ENCODE peak calls at places on chromosomes 7 and 10, in four cellular contexts. Z, T, X and I are unnamed samples.

GRCh38 chr10:6134099-6134880 is 45.5 kb downstream of the RBM17 start:
- DNase-seq in Z (no peak), T (no peak), X (no peak), I (no peak)

GRCh38 chr10:1399431-1400120 is 337.7 kb downstream of the ADARB2 start:
- DNase-seq in X (no peak), Z (no peak), T (no peak), I (no peak)

GRCh38 chr10:60828489-60828852 is 50.2 kb downstream of the CDK1 start:
- DNase-seq in T (peak; percentile 52), Z (no peak), X (peak; percentile 45), I (no peak)

GRCh38 chr10:79071535-79071923 is 2.8 kb downstream of the ZMIZ1 start:
- DNase-seq in Z (no peak), T (no peak), X (peak; percentile 18), I (no peak)

GRCh38 chr10:13001041-13001886 is at the start of gene CCDC3:
- DNase-seq in Z (peak; percentile 11), X (no peak), T (no peak), I (no peak)

GRCh38 chr7:16780586-16780985 is 24.2 kb downstream of the AGR2 start:
- DNase-seq in Z (no peak), T (no peak), X (no peak), I (no peak)

GRCh38 chr7:50449881-50450690 is at the start of gene FIGNL1:
- DNase-seq in X (peak; percentile 84), Z (peak; percentile 83), T (peak; percentile 67), I (peak; percentile 93)

GRCh38 chr7:35727571-35727970 is 32.6 kb upstream of the HERPUD2 start:
- DNase-seq in Z (no peak), X (peak; percentile 46), T (peak; percentile 45), I (peak; percentile 87)

GRCh38 chr10:102835007-102835482 is 2.2 kb downstream of the CYP17A1 start:
- DNase-seq in X (peak; percentile 83), Z (peak; percentile 87), T (peak; percentile 85), I (peak; percentile 81)

GRCh38 chr7:47461161-47461560 is 120.8 kb downstream of the TNS3 start:
- DNase-seq in X (peak; percentile 66), T (peak; percentile 66), Z (no peak), I (no peak)

GRCh38 chr7:110156511-110156910 is 934.4 kb upstream of the LRRN3 start:
- DNase-seq in X (no peak), Z (no peak), T (no peak), I (no peak)

GRCh38 chr10:119454231-119454804 is 88.2 kb downstream of the RGS10 start:
- DNase-seq in T (no peak), X (no peak), Z (no peak), I (no peak)

GRCh38 chr10:36494386-36494785 is 631.0 kb upstream of the ANKRD30A start:
- DNase-seq in T (peak; percentile 85), Z (no peak), X (peak; percentile 72), I (no peak)

GRCh38 chr7:70739646-70740045 is 392.3 kb upstream of the GALNT17 start:
- DNase-seq in Z (no peak), X (no peak), T (no peak), I (no peak)

GRCh38 chr7:142104550-142105527 is 6.7 kb upstream of the MGAM2 start:
- DNase-seq in Z (peak; percentile 56), X (no peak), T (peak; percentile 2), I (no peak)

GRCh38 chr7:100568936-100569844 is 4.5 kb downstream of the SAP25 start:
- DNase-seq in T (no peak), X (peak; percentile 66), Z (peak; percentile 72), I (peak; percentile 79)

DNA sequence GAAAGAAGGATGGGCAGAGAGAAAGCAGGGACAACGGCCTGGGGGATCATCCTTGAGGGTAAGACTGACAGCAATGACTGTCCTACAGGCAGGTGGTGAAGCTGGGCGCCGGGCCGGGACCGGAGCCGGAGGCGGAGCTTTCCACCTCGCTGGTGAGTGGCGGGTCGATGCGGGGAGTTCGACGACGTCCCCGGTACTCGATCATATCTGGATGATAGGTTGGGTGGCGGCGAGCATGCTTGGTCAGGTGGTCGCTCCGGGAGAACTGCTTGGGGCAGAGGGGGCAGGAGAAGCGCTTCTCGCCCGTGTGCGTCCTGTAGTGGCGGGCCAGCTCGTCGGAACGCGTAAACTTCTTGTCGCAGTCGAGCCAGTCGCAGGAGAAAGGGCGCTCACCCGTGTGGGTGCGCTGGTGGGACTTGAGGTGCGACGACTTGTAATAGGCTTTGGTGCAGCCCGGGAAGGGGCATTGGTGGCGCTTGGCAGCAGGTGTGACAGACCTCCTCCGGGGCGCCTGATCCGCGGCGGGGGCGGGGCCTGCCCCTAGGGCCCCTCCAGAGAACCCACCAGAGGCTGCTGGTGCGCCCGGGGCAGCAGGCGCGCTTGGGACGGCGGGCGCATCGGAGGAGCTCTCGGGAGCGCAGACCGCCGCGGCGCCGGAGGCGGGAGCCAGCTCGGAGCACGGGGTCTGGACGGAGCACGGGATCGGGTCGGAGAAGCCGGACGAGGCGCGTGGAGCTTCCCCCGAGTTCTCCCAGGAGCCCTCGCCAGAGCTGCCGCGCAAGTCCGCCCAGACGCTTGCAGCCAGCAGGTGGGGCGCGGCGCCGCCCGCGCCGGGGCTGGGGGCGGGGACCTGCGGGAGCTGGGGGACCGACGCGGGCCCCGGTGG is 784 bp downstream of the KLF14 start:
- DNase-seq in T (no peak), X (no peak), Z (peak; percentile 42), I (peak; percentile 49)
- TF ChIP-seq CTCF in T (no peak), X (no peak), Z (no peak), I (peak; percentile 31)

GRCh38 chr10:101774589-101775272 is 1.2 kb downstream of the FGF8 start:
- DNase-seq in X (no peak), Z (no peak), T (no peak), I (no peak)
- H3K4me3 ChIP-seq in X (no peak overlapping the region), Z (no peak overlapping the region), T (no peak overlapping the region), I (no peak overlapping the region)

GRCh38 chr10:117370205-117370604 is 5.0 kb downstream of the PDZD8 start:
- DNase-seq in Z (no peak), T (peak; percentile 76), X (peak; percentile 32), I (no peak)

GRCh38 chr10:117373848-117374505 is 1.3 kb downstream of the PDZD8 start:
- DNase-seq in T (peak; percentile 58), Z (peak; percentile 59), X (peak; percentile 57), I (peak; percentile 40)

GRCh38 chr10:117375360-117376147 is at the start of gene PDZD8:
- DNase-seq in T (peak; percentile 89), Z (peak; percentile 97), X (peak; percentile 93), I (peak; percentile 92)

DNA sequence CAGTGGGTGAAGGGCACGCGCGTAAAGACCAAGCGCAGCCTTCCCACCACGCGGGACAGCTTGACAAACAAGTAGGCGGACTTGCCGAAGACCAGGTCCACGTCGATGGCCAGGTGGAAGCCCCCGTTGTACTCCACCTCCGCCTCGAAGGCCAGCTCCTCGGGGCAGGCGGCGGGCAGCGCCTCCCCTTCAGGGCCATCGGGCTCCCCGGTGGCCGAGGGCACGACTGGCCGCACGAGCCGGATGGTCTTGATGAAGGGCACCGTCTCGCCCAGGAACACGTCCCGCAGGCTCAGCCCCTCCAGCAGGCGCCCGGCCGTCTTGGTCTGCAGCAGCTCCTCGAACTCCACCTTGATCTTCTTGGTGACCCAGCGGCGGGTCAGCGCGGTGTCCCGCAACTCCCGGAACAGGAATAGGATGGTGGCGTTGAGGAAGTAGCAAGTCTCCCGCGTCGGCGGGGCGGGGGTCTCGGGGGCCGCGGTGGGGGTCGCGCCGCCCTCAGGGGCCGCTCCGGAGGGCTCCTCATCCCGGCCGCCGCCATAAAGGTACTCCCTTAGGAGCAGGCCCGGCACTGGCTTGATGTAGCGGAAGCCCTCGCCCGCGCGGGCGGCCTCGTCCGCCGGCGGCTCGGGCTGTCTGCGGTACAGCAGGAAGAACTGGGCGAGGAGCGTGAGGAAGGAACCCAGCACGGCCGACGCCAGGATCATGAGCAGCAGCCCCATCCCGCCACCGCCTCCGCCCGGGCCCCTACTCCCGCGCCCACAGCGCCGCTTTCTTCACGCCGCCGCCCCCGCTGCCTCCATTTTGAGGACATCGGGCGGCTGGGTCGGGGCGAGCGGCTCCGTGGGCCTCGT is 507 bp downstream of the PDZD8 start:
- DNase-seq in T (peak; percentile 45), Z (peak; percentile 49), X (peak; percentile 11), I (peak; percentile 60)
- TF ChIP-seq CTCF in T (no peak), Z (no peak), X (no peak), I (no peak)

GRCh38 chr7:3301831-3302618 is 973 bp downstream of the SDK1 start:
- DNase-seq in X (peak; percentile 31), T (peak; percentile 23), Z (peak; percentile 14), I (no peak)

GRCh38 chr7:3300651-3301471 is at the start of gene SDK1:
- DNase-seq in T (peak; percentile 82), X (peak; percentile 94), Z (peak; percentile 94), I (peak; percentile 92)

GRCh38 chr7:3302681-3303320 is 1.7 kb downstream of the SDK1 start:
- DNase-seq in X (no peak), T (no peak), Z (no peak), I (no peak)

GRCh38 chr7:3300221-3300650 is 816 bp upstream of the SDK1 start:
- DNase-seq in T (no peak), Z (no peak), X (no peak), I (no peak)

DNA sequence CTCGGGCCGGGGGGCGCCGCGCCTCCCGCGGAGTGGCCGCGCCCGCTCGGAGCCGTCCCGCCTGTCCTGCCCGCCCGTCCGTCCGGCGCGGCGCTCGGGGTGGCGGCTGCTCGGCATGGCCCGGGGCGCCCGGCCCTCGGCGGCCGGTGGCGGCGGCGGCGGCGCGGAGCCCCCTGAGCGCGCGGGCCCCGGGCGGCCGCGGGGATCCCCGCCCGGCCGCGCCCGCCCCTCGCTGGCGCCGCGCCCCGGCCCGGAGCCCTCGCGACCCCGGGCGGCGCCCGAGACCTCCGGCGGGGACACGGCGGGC is 373 bp downstream of the SDK1 start:
- DNase-seq in T (no peak), Z (no peak), X (no peak), I (no peak)
- H3K4me3 ChIP-seq in T (peak overlapping the region; percentile 49), Z (peak overlapping the region; percentile 19), X (no peak overlapping the region), I (no peak overlapping the region)

GRCh38 chr10:126009590-126009989 is 113.2 kb downstream of the FANK1 start:
- DNase-seq in X (no peak), T (no peak), Z (no peak), I (no peak)

GRCh38 chr10:126006906-126007305 is 110.5 kb downstream of the FANK1 start:
- DNase-seq in X (no peak), Z (no peak), T (no peak), I (no peak)

GRCh38 chr10:126001579-126001978 is 105.2 kb downstream of the FANK1 start:
- DNase-seq in Z (no peak), X (peak; percentile 20), T (peak; percentile 22), I (no peak)

GRCh38 chr10:126006264-126006663 is 109.9 kb downstream of the FANK1 start:
- DNase-seq in T (no peak), X (no peak), Z (no peak), I (no peak)

GRCh38 chr10:126004752-126005151 is 108.4 kb downstream of the FANK1 start:
- DNase-seq in X (no peak), Z (no peak), T (no peak), I (no peak)
- TF ChIP-seq CTCF in X (no peak), Z (no peak), T (no peak), I (no peak)

DNA sequence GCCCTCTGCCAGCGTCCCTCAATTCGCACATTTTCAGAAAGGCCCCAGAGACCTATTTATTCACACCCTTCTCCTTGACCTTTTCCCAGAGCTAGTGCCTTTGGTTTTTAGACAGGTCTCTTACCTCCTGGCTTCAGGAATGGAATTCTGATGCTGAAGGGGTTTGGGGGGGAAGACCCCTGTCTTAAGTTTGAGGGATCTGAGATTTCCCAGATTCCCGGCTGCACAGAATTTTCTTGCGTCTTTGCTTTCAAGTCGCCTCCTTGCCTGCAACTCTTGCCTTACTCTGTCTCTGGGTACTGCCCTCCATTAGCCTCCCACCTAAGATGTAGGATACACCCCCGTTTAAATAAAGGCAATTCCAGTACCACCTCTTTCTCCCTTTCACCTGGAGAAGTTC is 1.9 kb downstream of the GATA3 start:
- DNase-seq in X (no peak), Z (no peak), T (no peak), I (no peak)
- H3K4me3 ChIP-seq in X (peak overlapping the region; percentile 17), Z (no peak overlapping the region), T (no peak overlapping the region), I (no peak overlapping the region)

GRCh38 chr7:137829337-137829992 is 17.3 kb downstream of the DGKI start:
- DNase-seq in T (peak; percentile 89), Z (no peak), X (peak; percentile 60), I (no peak)
- TF ChIP-seq CTCF in T (no peak), Z (no peak), X (no peak), I (no peak)